ENCODE peak calls at places on chromosomes 12 and 14, in nine cellular contexts. One of them, this sample, is unnamed.

GRCh38 chr12:131118366-131118765 is 164.7 kb downstream of the ADGRD1 start:
- DNase-seq in dorsolateral prefrontal cortex: no peak
- DNase-seq in body of pancreas: no peak
- DNase-seq in GM12865: no peak
- DNase-seq in astrocyte of the spinal cord: no peak
- DNase-seq in right cardiac atrium: no peak
- DNase-seq in fibroblast of villous mesenchyme: no peak
- DNase-seq in neuronal stem cell: no peak
- DNase-seq in CD8-positive, alpha-beta T cell: no peak
- DNase-seq in this sample: no peak

GRCh38 chr14:55838529-55839052 is 258.6 kb downstream of the KTN1 start:
- DNase-seq in right cardiac atrium: no peak
- DNase-seq in neuronal stem cell: no peak
- DNase-seq in astrocyte of the spinal cord: no peak
- DNase-seq in GM12865: no peak
- DNase-seq in body of pancreas: no peak
- DNase-seq in CD8-positive, alpha-beta T cell: no peak
- DNase-seq in dorsolateral prefrontal cortex: no peak
- DNase-seq in fibroblast of villous mesenchyme: no peak
- DNase-seq in this sample: no peak

GRCh38 chr12:23655884-23656283 is 293.6 kb downstream of the SOX5 start:
- DNase-seq in CD8-positive, alpha-beta T cell: no peak
- DNase-seq in right cardiac atrium: no peak
- DNase-seq in GM12865: no peak
- DNase-seq in dorsolateral prefrontal cortex: no peak
- DNase-seq in body of pancreas: no peak
- DNase-seq in fibroblast of villous mesenchyme: no peak
- DNase-seq in neuronal stem cell: no peak
- DNase-seq in astrocyte of the spinal cord: no peak
- DNase-seq in this sample: no peak

GRCh38 chr14:77862154-77862783 is 62.4 kb downstream of the ADCK1 start:
- DNase-seq in CD8-positive, alpha-beta T cell: peak; percentile 79
- DNase-seq in right cardiac atrium: peak; percentile 93
- DNase-seq in astrocyte of the spinal cord: peak; percentile 65
- DNase-seq in GM12865: peak; percentile 80
- DNase-seq in fibroblast of villous mesenchyme: peak; percentile 61
- DNase-seq in body of pancreas: peak; percentile 74
- DNase-seq in neuronal stem cell: peak; percentile 73
- DNase-seq in dorsolateral prefrontal cortex: peak; percentile 92
- DNase-seq in this sample: peak; percentile 19

GRCh38 chr14:39091716-39092115 is 11.3 kb downstream of the SEC23A start:
- DNase-seq in fibroblast of villous mesenchyme: no peak
- DNase-seq in right cardiac atrium: no peak
- DNase-seq in neuronal stem cell: no peak
- DNase-seq in body of pancreas: no peak
- DNase-seq in CD8-positive, alpha-beta T cell: no peak
- DNase-seq in dorsolateral prefrontal cortex: no peak
- DNase-seq in GM12865: no peak
- DNase-seq in astrocyte of the spinal cord: no peak
- DNase-seq in this sample: no peak

GRCh38 chr12:44224399-44224798 is 388.5 kb downstream of the TMEM117 start:
- DNase-seq in right cardiac atrium: no peak
- DNase-seq in fibroblast of villous mesenchyme: no peak
- DNase-seq in dorsolateral prefrontal cortex: no peak
- DNase-seq in body of pancreas: no peak
- DNase-seq in GM12865: no peak
- DNase-seq in astrocyte of the spinal cord: no peak
- DNase-seq in CD8-positive, alpha-beta T cell: no peak
- DNase-seq in neuronal stem cell: no peak
- DNase-seq in this sample: no peak

GRCh38 chr12:102735104-102735503 is 181.9 kb downstream of the PAH start:
- DNase-seq in fibroblast of villous mesenchyme: no peak
- DNase-seq in CD8-positive, alpha-beta T cell: no peak
- DNase-seq in dorsolateral prefrontal cortex: no peak
- DNase-seq in neuronal stem cell: no peak
- DNase-seq in GM12865: peak; percentile 72
- DNase-seq in astrocyte of the spinal cord: no peak
- DNase-seq in right cardiac atrium: no peak
- DNase-seq in body of pancreas: no peak
- DNase-seq in this sample: no peak

GRCh38 chr12:95624544-95624943 is 73.3 kb upstream of the USP44 start:
- DNase-seq in neuronal stem cell: peak; percentile 71
- DNase-seq in fibroblast of villous mesenchyme: no peak
- DNase-seq in GM12865: no peak
- DNase-seq in CD8-positive, alpha-beta T cell: no peak
- DNase-seq in body of pancreas: no peak
- DNase-seq in right cardiac atrium: no peak
- DNase-seq in dorsolateral prefrontal cortex: no peak
- DNase-seq in astrocyte of the spinal cord: peak; percentile 81
- DNase-seq in this sample: no peak

GRCh38 chr12:48736456-48736855 is 19.9 kb upstream of the CCNT1 start:
- DNase-seq in CD8-positive, alpha-beta T cell: no peak
- DNase-seq in body of pancreas: no peak
- DNase-seq in GM12865: no peak
- DNase-seq in right cardiac atrium: no peak
- DNase-seq in astrocyte of the spinal cord: no peak
- DNase-seq in dorsolateral prefrontal cortex: no peak
- DNase-seq in neuronal stem cell: no peak
- DNase-seq in fibroblast of villous mesenchyme: no peak
- DNase-seq in this sample: no peak

GRCh38 chr14:105848570-105848969 is 322.2 kb downstream of the TMEM121 start:
- DNase-seq in right cardiac atrium: no peak
- DNase-seq in dorsolateral prefrontal cortex: no peak
- DNase-seq in astrocyte of the spinal cord: no peak
- DNase-seq in body of pancreas: no peak
- DNase-seq in neuronal stem cell: no peak
- DNase-seq in fibroblast of villous mesenchyme: no peak
- DNase-seq in CD8-positive, alpha-beta T cell: no peak
- DNase-seq in GM12865: no peak
- DNase-seq in this sample: no peak

GRCh38 chr12:88934163-88934747 is 354.0 kb upstream of the KITLG start:
- DNase-seq in fibroblast of villous mesenchyme: peak; percentile 27
- DNase-seq in dorsolateral prefrontal cortex: no peak
- DNase-seq in astrocyte of the spinal cord: peak; percentile 55
- DNase-seq in neuronal stem cell: no peak
- DNase-seq in right cardiac atrium: no peak
- DNase-seq in body of pancreas: no peak
- DNase-seq in GM12865: no peak
- DNase-seq in CD8-positive, alpha-beta T cell: no peak
- DNase-seq in this sample: peak; percentile 26

GRCh38 chr12:51910691-51911090 is 3.4 kb downstream of the ACVRL1 start:
- DNase-seq in fibroblast of villous mesenchyme: no peak
- DNase-seq in CD8-positive, alpha-beta T cell: no peak
- DNase-seq in body of pancreas: no peak
- DNase-seq in right cardiac atrium: no peak
- DNase-seq in neuronal stem cell: no peak
- DNase-seq in dorsolateral prefrontal cortex: no peak
- DNase-seq in astrocyte of the spinal cord: no peak
- DNase-seq in GM12865: no peak
- DNase-seq in this sample: no peak

GRCh38 chr12:51907864-51908425 is 641 bp downstream of the ACVRL1 start:
- DNase-seq in CD8-positive, alpha-beta T cell: no peak
- DNase-seq in GM12865: no peak
- DNase-seq in right cardiac atrium: no peak
- DNase-seq in neuronal stem cell: no peak
- DNase-seq in dorsolateral prefrontal cortex: no peak
- DNase-seq in body of pancreas: no peak
- DNase-seq in fibroblast of villous mesenchyme: no peak
- DNase-seq in astrocyte of the spinal cord: no peak
- DNase-seq in this sample: no peak

GRCh38 chr12:51907083-51907863 is at the start of gene ACVRL1:
- DNase-seq in neuronal stem cell: no peak
- DNase-seq in GM12865: no peak
- DNase-seq in fibroblast of villous mesenchyme: no peak
- DNase-seq in dorsolateral prefrontal cortex: no peak
- DNase-seq in right cardiac atrium: peak; percentile 84
- DNase-seq in astrocyte of the spinal cord: no peak
- DNase-seq in CD8-positive, alpha-beta T cell: no peak
- DNase-seq in body of pancreas: no peak
- DNase-seq in this sample: no peak

GRCh38 chr12:51910168-51910567 is 2.9 kb downstream of the ACVRL1 start:
- DNase-seq in dorsolateral prefrontal cortex: no peak
- DNase-seq in astrocyte of the spinal cord: no peak
- DNase-seq in body of pancreas: no peak
- DNase-seq in GM12865: no peak
- DNase-seq in right cardiac atrium: no peak
- DNase-seq in fibroblast of villous mesenchyme: no peak
- DNase-seq in neuronal stem cell: no peak
- DNase-seq in CD8-positive, alpha-beta T cell: no peak
- DNase-seq in this sample: no peak

GRCh38 chr12:51908876-51909592 is 1.7 kb downstream of the ACVRL1 start:
- DNase-seq in body of pancreas: no peak
- DNase-seq in right cardiac atrium: no peak
- DNase-seq in dorsolateral prefrontal cortex: no peak
- DNase-seq in GM12865: no peak
- DNase-seq in astrocyte of the spinal cord: no peak
- DNase-seq in neuronal stem cell: no peak
- DNase-seq in fibroblast of villous mesenchyme: no peak
- DNase-seq in CD8-positive, alpha-beta T cell: no peak
- DNase-seq in this sample: no peak
- H3K4me3 ChIP-seq in body of pancreas: no peak overlapping the region
- H3K4me3 ChIP-seq in right cardiac atrium: no peak overlapping the region
- H3K4me3 ChIP-seq in dorsolateral prefrontal cortex: no peak overlapping the region
- H3K4me3 ChIP-seq in GM12865: no peak overlapping the region
- H3K4me3 ChIP-seq in astrocyte of the spinal cord: no peak overlapping the region
- H3K4me3 ChIP-seq in neuronal stem cell: no peak overlapping the region
- H3K4me3 ChIP-seq in fibroblast of villous mesenchyme: no peak overlapping the region
- H3K4me3 ChIP-seq in CD8-positive, alpha-beta T cell: no peak overlapping the region
- H3K4me3 ChIP-seq in this sample: no peak overlapping the region

DNA sequence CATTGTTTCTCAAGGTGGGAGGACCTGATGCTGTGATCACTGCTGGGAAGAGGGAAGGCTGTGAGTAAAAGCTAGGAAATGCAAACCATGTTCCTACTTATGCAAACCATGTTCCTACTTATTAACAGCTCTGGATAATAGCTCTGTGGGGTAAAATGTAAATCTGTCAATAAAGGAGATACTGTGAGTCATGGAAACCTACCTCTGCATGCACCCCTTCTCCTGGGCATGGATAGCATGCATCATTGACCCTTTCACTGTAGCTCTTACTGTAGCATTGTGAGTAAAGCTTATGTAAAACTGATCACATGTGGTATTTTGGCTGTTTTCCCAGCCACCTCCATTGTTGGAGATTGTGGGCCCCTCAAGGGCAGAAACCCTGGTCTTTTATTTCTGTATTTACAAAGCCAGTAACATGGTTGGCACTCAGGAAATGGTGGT is 253.7 kb downstream of the GRIN2B start:
- DNase-seq in body of pancreas: no peak
- DNase-seq in CD8-positive, alpha-beta T cell: no peak
- DNase-seq in neuronal stem cell: no peak
- DNase-seq in right cardiac atrium: no peak
- DNase-seq in fibroblast of villous mesenchyme: no peak
- DNase-seq in astrocyte of the spinal cord: peak; percentile 42
- DNase-seq in dorsolateral prefrontal cortex: no peak
- DNase-seq in GM12865: no peak
- DNase-seq in this sample: no peak
- H3K4me3 ChIP-seq in body of pancreas: no peak overlapping the region
- H3K4me3 ChIP-seq in CD8-positive, alpha-beta T cell: no peak overlapping the region
- H3K4me3 ChIP-seq in neuronal stem cell: no peak overlapping the region
- H3K4me3 ChIP-seq in right cardiac atrium: no peak overlapping the region
- H3K4me3 ChIP-seq in fibroblast of villous mesenchyme: no peak overlapping the region
- H3K4me3 ChIP-seq in astrocyte of the spinal cord: no peak overlapping the region
- H3K4me3 ChIP-seq in dorsolateral prefrontal cortex: no peak overlapping the region
- H3K4me3 ChIP-seq in GM12865: no peak overlapping the region
- H3K4me3 ChIP-seq in this sample: no peak overlapping the region

GRCh38 chr14:58427289-58428010 is at the start of the genes KIAA0586 and TIMM9:
- DNase-seq in dorsolateral prefrontal cortex: peak; percentile 92
- DNase-seq in GM12865: peak; percentile 99
- DNase-seq in fibroblast of villous mesenchyme: peak; percentile 99
- DNase-seq in body of pancreas: peak; percentile 96
- DNase-seq in neuronal stem cell: peak; percentile 98
- DNase-seq in right cardiac atrium: peak; percentile 97
- DNase-seq in astrocyte of the spinal cord: peak; percentile 99
- DNase-seq in CD8-positive, alpha-beta T cell: peak; percentile 96
- DNase-seq in this sample: peak; percentile 96

GRCh38 chr14:58428011-58428807 is 690 bp downstream of the KIAA0586 start:
- DNase-seq in body of pancreas: no peak
- DNase-seq in right cardiac atrium: no peak
- DNase-seq in dorsolateral prefrontal cortex: no peak
- DNase-seq in GM12865: peak; percentile 57
- DNase-seq in neuronal stem cell: peak; percentile 23
- DNase-seq in astrocyte of the spinal cord: peak; percentile 72
- DNase-seq in fibroblast of villous mesenchyme: peak; percentile 67
- DNase-seq in CD8-positive, alpha-beta T cell: no peak
- DNase-seq in this sample: peak; percentile 22

GRCh38 chr14:58426819-58427288 is 477 bp downstream of the TIMM9 start:
- DNase-seq in body of pancreas: peak; percentile 60
- DNase-seq in right cardiac atrium: peak; percentile 81
- DNase-seq in GM12865: peak; percentile 79
- DNase-seq in CD8-positive, alpha-beta T cell: peak; percentile 48
- DNase-seq in neuronal stem cell: peak; percentile 77
- DNase-seq in astrocyte of the spinal cord: no peak
- DNase-seq in dorsolateral prefrontal cortex: peak; percentile 74
- DNase-seq in fibroblast of villous mesenchyme: peak; percentile 73
- DNase-seq in this sample: peak; percentile 21

GRCh38 chr14:58430156-58430555 is 2.6 kb downstream of the KIAA0586 start:
- DNase-seq in GM12865: peak; percentile 21
- DNase-seq in right cardiac atrium: no peak
- DNase-seq in body of pancreas: no peak
- DNase-seq in CD8-positive, alpha-beta T cell: no peak
- DNase-seq in dorsolateral prefrontal cortex: no peak
- DNase-seq in fibroblast of villous mesenchyme: peak; percentile 17
- DNase-seq in neuronal stem cell: no peak
- DNase-seq in astrocyte of the spinal cord: peak; percentile 21
- DNase-seq in this sample: peak; percentile 1
- H3K4me3 ChIP-seq in GM12865: no peak overlapping the region
- H3K4me3 ChIP-seq in right cardiac atrium: no peak overlapping the region
- H3K4me3 ChIP-seq in body of pancreas: no peak overlapping the region
- H3K4me3 ChIP-seq in CD8-positive, alpha-beta T cell: no peak overlapping the region
- H3K4me3 ChIP-seq in dorsolateral prefrontal cortex: no peak overlapping the region
- H3K4me3 ChIP-seq in fibroblast of villous mesenchyme: no peak overlapping the region
- H3K4me3 ChIP-seq in neuronal stem cell: no peak overlapping the region
- H3K4me3 ChIP-seq in astrocyte of the spinal cord: no peak overlapping the region
- H3K4me3 ChIP-seq in this sample: no peak overlapping the region

GRCh38 chr14:68686212-68686478 is 106.7 kb downstream of the ZFP36L1 start:
- DNase-seq in body of pancreas: no peak
- DNase-seq in fibroblast of villous mesenchyme: no peak
- DNase-seq in dorsolateral prefrontal cortex: no peak
- DNase-seq in astrocyte of the spinal cord: no peak
- DNase-seq in right cardiac atrium: no peak
- DNase-seq in neuronal stem cell: no peak
- DNase-seq in CD8-positive, alpha-beta T cell: no peak
- DNase-seq in GM12865: no peak
- DNase-seq in this sample: no peak
- H3K4me3 ChIP-seq in body of pancreas: no peak overlapping the region
- H3K4me3 ChIP-seq in fibroblast of villous mesenchyme: no peak overlapping the region
- H3K4me3 ChIP-seq in dorsolateral prefrontal cortex: no peak overlapping the region
- H3K4me3 ChIP-seq in astrocyte of the spinal cord: no peak overlapping the region
- H3K4me3 ChIP-seq in right cardiac atrium: no peak overlapping the region
- H3K4me3 ChIP-seq in neuronal stem cell: no peak overlapping the region
- H3K4me3 ChIP-seq in CD8-positive, alpha-beta T cell: no peak overlapping the region
- H3K4me3 ChIP-seq in GM12865: no peak overlapping the region
- H3K4me3 ChIP-seq in this sample: no peak overlapping the region

GRCh38 chr14:89813485-89814080 is 140.9 kb downstream of the EFCAB11 start:
- DNase-seq in neuronal stem cell: no peak
- DNase-seq in dorsolateral prefrontal cortex: no peak
- DNase-seq in fibroblast of villous mesenchyme: peak; percentile 69
- DNase-seq in body of pancreas: no peak
- DNase-seq in right cardiac atrium: no peak
- DNase-seq in CD8-positive, alpha-beta T cell: no peak
- DNase-seq in astrocyte of the spinal cord: peak; percentile 94
- DNase-seq in GM12865: no peak
- DNase-seq in this sample: peak; percentile 74
- H3K4me3 ChIP-seq in neuronal stem cell: no peak overlapping the region
- H3K4me3 ChIP-seq in dorsolateral prefrontal cortex: no peak overlapping the region
- H3K4me3 ChIP-seq in fibroblast of villous mesenchyme: peak overlapping the region; percentile 16
- H3K4me3 ChIP-seq in body of pancreas: no peak overlapping the region
- H3K4me3 ChIP-seq in right cardiac atrium: peak overlapping the region; percentile 41
- H3K4me3 ChIP-seq in CD8-positive, alpha-beta T cell: no peak overlapping the region
- H3K4me3 ChIP-seq in astrocyte of the spinal cord: peak overlapping the region; percentile 9
- H3K4me3 ChIP-seq in GM12865: no peak overlapping the region
- H3K4me3 ChIP-seq in this sample: peak overlapping the region; percentile 14